ENCODE peak calls at places on chromosomes 12 and 14, in eight cellular contexts. One of them, this sample, is unnamed.

GRCh38 chr14:34554540-34555250 is 15.2 kb upstream of the EAPP start:
- DNase-seq in activated B cell treated with CpG ODN at 0.5 μM for 24 hours: no peak
- DNase-seq in AML-193: no peak
- DNase-seq in NCI-H1417: no peak
- DNase-seq in hepatic stellate cell: no peak
- DNase-seq in stimulated activated naive CD4-positive, alpha-beta T cell: no peak
- DNase-seq in stimulated activated CD8-positive, alpha-beta memory T cell treated with anti-CD3 and anti-CD28 coated beads, Interleukin-7, amount 100 ng/mL, for 24 hours: no peak
- DNase-seq in GM23338: no peak
- DNase-seq in this sample: no peak

GRCh38 chr14:20508367-20508766 is 3.0 kb downstream of the RNASE10 start:
- DNase-seq in GM23338: no peak
- DNase-seq in hepatic stellate cell: no peak
- DNase-seq in stimulated activated CD8-positive, alpha-beta memory T cell treated with anti-CD3 and anti-CD28 coated beads, Interleukin-7, amount 100 ng/mL, for 24 hours: no peak
- DNase-seq in activated B cell treated with CpG ODN at 0.5 μM for 24 hours: no peak
- DNase-seq in NCI-H1417: no peak
- DNase-seq in stimulated activated naive CD4-positive, alpha-beta T cell: no peak
- DNase-seq in AML-193: no peak
- DNase-seq in this sample: no peak

GRCh38 chr12:106723416-106723815 is 51.1 kb upstream of the RIC8B start:
- DNase-seq in NCI-H1417: no peak
- DNase-seq in GM23338: no peak
- DNase-seq in activated B cell treated with CpG ODN at 0.5 μM for 24 hours: no peak
- DNase-seq in stimulated activated naive CD4-positive, alpha-beta T cell: no peak
- DNase-seq in AML-193: no peak
- DNase-seq in stimulated activated CD8-positive, alpha-beta memory T cell treated with anti-CD3 and anti-CD28 coated beads, Interleukin-7, amount 100 ng/mL, for 24 hours: no peak
- DNase-seq in hepatic stellate cell: no peak
- DNase-seq in this sample: no peak

GRCh38 chr12:113002155-113002554 is 23.8 kb downstream of the OAS2 start:
- DNase-seq in NCI-H1417: no peak
- DNase-seq in stimulated activated naive CD4-positive, alpha-beta T cell: no peak
- DNase-seq in stimulated activated CD8-positive, alpha-beta memory T cell treated with anti-CD3 and anti-CD28 coated beads, Interleukin-7, amount 100 ng/mL, for 24 hours: no peak
- DNase-seq in hepatic stellate cell: no peak
- DNase-seq in activated B cell treated with CpG ODN at 0.5 μM for 24 hours: no peak
- DNase-seq in GM23338: no peak
- DNase-seq in AML-193: no peak
- DNase-seq in this sample: no peak

GRCh38 chr14:66359500-66359899 is 126.7 kb upstream of the CCDC196 start:
- DNase-seq in stimulated activated naive CD4-positive, alpha-beta T cell: peak; percentile 47
- DNase-seq in AML-193: peak; percentile 16
- DNase-seq in stimulated activated CD8-positive, alpha-beta memory T cell treated with anti-CD3 and anti-CD28 coated beads, Interleukin-7, amount 100 ng/mL, for 24 hours: no peak
- DNase-seq in activated B cell treated with CpG ODN at 0.5 μM for 24 hours: no peak
- DNase-seq in hepatic stellate cell: peak; percentile 12
- DNase-seq in NCI-H1417: peak; percentile 90
- DNase-seq in GM23338: peak; percentile 84
- DNase-seq in this sample: no peak

GRCh38 chr12:116484807-116485206 is 74.4 kb upstream of the MAP1LC3B2 start:
- DNase-seq in stimulated activated naive CD4-positive, alpha-beta T cell: no peak
- DNase-seq in AML-193: no peak
- DNase-seq in hepatic stellate cell: no peak
- DNase-seq in stimulated activated CD8-positive, alpha-beta memory T cell treated with anti-CD3 and anti-CD28 coated beads, Interleukin-7, amount 100 ng/mL, for 24 hours: no peak
- DNase-seq in NCI-H1417: no peak
- DNase-seq in GM23338: no peak
- DNase-seq in activated B cell treated with CpG ODN at 0.5 μM for 24 hours: no peak
- DNase-seq in this sample: no peak

GRCh38 chr12:130704606-130705005 is 11.5 kb downstream of the RIMBP2 start:
- DNase-seq in AML-193: no peak
- DNase-seq in stimulated activated CD8-positive, alpha-beta memory T cell treated with anti-CD3 and anti-CD28 coated beads, Interleukin-7, amount 100 ng/mL, for 24 hours: no peak
- DNase-seq in hepatic stellate cell: no peak
- DNase-seq in GM23338: no peak
- DNase-seq in NCI-H1417: no peak
- DNase-seq in stimulated activated naive CD4-positive, alpha-beta T cell: no peak
- DNase-seq in activated B cell treated with CpG ODN at 0.5 μM for 24 hours: no peak
- DNase-seq in this sample: no peak

GRCh38 chr14:89621009-89621421 is 204.0 kb upstream of the FOXN3 start:
- DNase-seq in stimulated activated naive CD4-positive, alpha-beta T cell: peak; percentile 53
- DNase-seq in activated B cell treated with CpG ODN at 0.5 μM for 24 hours: no peak
- DNase-seq in NCI-H1417: no peak
- DNase-seq in AML-193: no peak
- DNase-seq in hepatic stellate cell: no peak
- DNase-seq in stimulated activated CD8-positive, alpha-beta memory T cell treated with anti-CD3 and anti-CD28 coated beads, Interleukin-7, amount 100 ng/mL, for 24 hours: no peak
- DNase-seq in GM23338: no peak
- DNase-seq in this sample: no peak

GRCh38 chr12:54412348-54412747 is 6.7 kb downstream of the ITGA5 start:
- DNase-seq in hepatic stellate cell: no peak
- DNase-seq in stimulated activated CD8-positive, alpha-beta memory T cell treated with anti-CD3 and anti-CD28 coated beads, Interleukin-7, amount 100 ng/mL, for 24 hours: no peak
- DNase-seq in GM23338: no peak
- DNase-seq in activated B cell treated with CpG ODN at 0.5 μM for 24 hours: no peak
- DNase-seq in NCI-H1417: no peak
- DNase-seq in stimulated activated naive CD4-positive, alpha-beta T cell: no peak
- DNase-seq in AML-193: no peak
- DNase-seq in this sample: no peak

GRCh38 chr12:113299619-113300237 is 35.2 kb downstream of the SLC8B1 start:
- DNase-seq in hepatic stellate cell: peak; percentile 97
- DNase-seq in activated B cell treated with CpG ODN at 0.5 μM for 24 hours: no peak
- DNase-seq in GM23338: peak; percentile 53
- DNase-seq in AML-193: no peak
- DNase-seq in NCI-H1417: peak; percentile 31
- DNase-seq in stimulated activated CD8-positive, alpha-beta memory T cell treated with anti-CD3 and anti-CD28 coated beads, Interleukin-7, amount 100 ng/mL, for 24 hours: no peak
- DNase-seq in stimulated activated naive CD4-positive, alpha-beta T cell: no peak
- DNase-seq in this sample: no peak

GRCh38 chr12:105445261-105446015 is 114.9 kb downstream of the C12orf75 start:
- DNase-seq in NCI-H1417: no peak
- DNase-seq in GM23338: peak; percentile 37
- DNase-seq in hepatic stellate cell: no peak
- DNase-seq in AML-193: no peak
- DNase-seq in stimulated activated CD8-positive, alpha-beta memory T cell treated with anti-CD3 and anti-CD28 coated beads, Interleukin-7, amount 100 ng/mL, for 24 hours: no peak
- DNase-seq in stimulated activated naive CD4-positive, alpha-beta T cell: no peak
- DNase-seq in activated B cell treated with CpG ODN at 0.5 μM for 24 hours: no peak
- DNase-seq in this sample: no peak

GRCh38 chr12:21337453-21337852 is 2.7 kb upstream of the SLCO1A2 start:
- DNase-seq in GM23338: no peak
- DNase-seq in stimulated activated naive CD4-positive, alpha-beta T cell: no peak
- DNase-seq in hepatic stellate cell: no peak
- DNase-seq in NCI-H1417: no peak
- DNase-seq in activated B cell treated with CpG ODN at 0.5 μM for 24 hours: no peak
- DNase-seq in stimulated activated CD8-positive, alpha-beta memory T cell treated with anti-CD3 and anti-CD28 coated beads, Interleukin-7, amount 100 ng/mL, for 24 hours: no peak
- DNase-seq in AML-193: no peak
- DNase-seq in this sample: no peak

GRCh38 chr14:72420749-72421452 is 473.0 kb downstream of the DPF3 start:
- DNase-seq in stimulated activated naive CD4-positive, alpha-beta T cell: peak; percentile 19
- DNase-seq in AML-193: peak; percentile 29
- DNase-seq in activated B cell treated with CpG ODN at 0.5 μM for 24 hours: peak; percentile 45
- DNase-seq in NCI-H1417: peak; percentile 87
- DNase-seq in GM23338: peak; percentile 90
- DNase-seq in stimulated activated CD8-positive, alpha-beta memory T cell treated with anti-CD3 and anti-CD28 coated beads, Interleukin-7, amount 100 ng/mL, for 24 hours: peak; percentile 74
- DNase-seq in hepatic stellate cell: peak; percentile 34
- DNase-seq in this sample: peak; percentile 88

GRCh38 chr12:119322324-119322723 is 12.2 kb upstream of the CCDC60 start:
- DNase-seq in hepatic stellate cell: no peak
- DNase-seq in stimulated activated CD8-positive, alpha-beta memory T cell treated with anti-CD3 and anti-CD28 coated beads, Interleukin-7, amount 100 ng/mL, for 24 hours: no peak
- DNase-seq in activated B cell treated with CpG ODN at 0.5 μM for 24 hours: no peak
- DNase-seq in stimulated activated naive CD4-positive, alpha-beta T cell: no peak
- DNase-seq in AML-193: no peak
- DNase-seq in NCI-H1417: peak; percentile 62
- DNase-seq in GM23338: no peak
- DNase-seq in this sample: no peak

GRCh38 chr14:28356819-28357218 is 409.8 kb upstream of the FOXG1 start:
- DNase-seq in stimulated activated naive CD4-positive, alpha-beta T cell: no peak
- DNase-seq in hepatic stellate cell: no peak
- DNase-seq in activated B cell treated with CpG ODN at 0.5 μM for 24 hours: no peak
- DNase-seq in GM23338: no peak
- DNase-seq in AML-193: no peak
- DNase-seq in NCI-H1417: no peak
- DNase-seq in stimulated activated CD8-positive, alpha-beta memory T cell treated with anti-CD3 and anti-CD28 coated beads, Interleukin-7, amount 100 ng/mL, for 24 hours: no peak
- DNase-seq in this sample: no peak

GRCh38 chr12:130339946-130340345 is 2.3 kb downstream of the PIWIL1 start:
- DNase-seq in hepatic stellate cell: no peak
- DNase-seq in GM23338: no peak
- DNase-seq in AML-193: no peak
- DNase-seq in NCI-H1417: peak; percentile 12
- DNase-seq in activated B cell treated with CpG ODN at 0.5 μM for 24 hours: no peak
- DNase-seq in stimulated activated CD8-positive, alpha-beta memory T cell treated with anti-CD3 and anti-CD28 coated beads, Interleukin-7, amount 100 ng/mL, for 24 hours: no peak
- DNase-seq in stimulated activated naive CD4-positive, alpha-beta T cell: no peak
- DNase-seq in this sample: no peak

GRCh38 chr12:76329163-76329562 is 19.1 kb downstream of the BBS10 start:
- DNase-seq in hepatic stellate cell: peak; percentile 83
- DNase-seq in stimulated activated naive CD4-positive, alpha-beta T cell: no peak
- DNase-seq in GM23338: no peak
- DNase-seq in NCI-H1417: no peak
- DNase-seq in stimulated activated CD8-positive, alpha-beta memory T cell treated with anti-CD3 and anti-CD28 coated beads, Interleukin-7, amount 100 ng/mL, for 24 hours: no peak
- DNase-seq in activated B cell treated with CpG ODN at 0.5 μM for 24 hours: no peak
- DNase-seq in AML-193: no peak
- DNase-seq in this sample: no peak

GRCh38 chr12:13959131-13959734 is 22.2 kb downstream of the GRIN2B start:
- DNase-seq in NCI-H1417: no peak
- DNase-seq in activated B cell treated with CpG ODN at 0.5 μM for 24 hours: no peak
- DNase-seq in stimulated activated naive CD4-positive, alpha-beta T cell: no peak
- DNase-seq in stimulated activated CD8-positive, alpha-beta memory T cell treated with anti-CD3 and anti-CD28 coated beads, Interleukin-7, amount 100 ng/mL, for 24 hours: no peak
- DNase-seq in GM23338: peak; percentile 40
- DNase-seq in hepatic stellate cell: no peak
- DNase-seq in AML-193: no peak
- DNase-seq in this sample: no peak

GRCh38 chr12:74111688-74112360 is 425.8 kb upstream of the ATXN7L3B start:
- DNase-seq in NCI-H1417: peak; percentile 29
- DNase-seq in stimulated activated CD8-positive, alpha-beta memory T cell treated with anti-CD3 and anti-CD28 coated beads, Interleukin-7, amount 100 ng/mL, for 24 hours: no peak
- DNase-seq in hepatic stellate cell: no peak
- DNase-seq in stimulated activated naive CD4-positive, alpha-beta T cell: no peak
- DNase-seq in activated B cell treated with CpG ODN at 0.5 μM for 24 hours: no peak
- DNase-seq in GM23338: peak; percentile 80
- DNase-seq in AML-193: peak; percentile 16
- DNase-seq in this sample: no peak

GRCh38 chr14:105084741-105085571 is 19.7 kb upstream of the GPR132 start:
- DNase-seq in hepatic stellate cell: no peak
- DNase-seq in AML-193: no peak
- DNase-seq in GM23338: no peak
- DNase-seq in NCI-H1417: no peak
- DNase-seq in stimulated activated naive CD4-positive, alpha-beta T cell: no peak
- DNase-seq in activated B cell treated with CpG ODN at 0.5 μM for 24 hours: no peak
- DNase-seq in stimulated activated CD8-positive, alpha-beta memory T cell treated with anti-CD3 and anti-CD28 coated beads, Interleukin-7, amount 100 ng/mL, for 24 hours: no peak
- DNase-seq in this sample: no peak

GRCh38 chr14:65267856-65268255 is 144.7 kb upstream of the FUT8 start:
- DNase-seq in GM23338: no peak
- DNase-seq in NCI-H1417: no peak
- DNase-seq in stimulated activated naive CD4-positive, alpha-beta T cell: no peak
- DNase-seq in stimulated activated CD8-positive, alpha-beta memory T cell treated with anti-CD3 and anti-CD28 coated beads, Interleukin-7, amount 100 ng/mL, for 24 hours: no peak
- DNase-seq in hepatic stellate cell: no peak
- DNase-seq in AML-193: no peak
- DNase-seq in activated B cell treated with CpG ODN at 0.5 μM for 24 hours: no peak
- DNase-seq in this sample: no peak

GRCh38 chr14:50829472-50830043 is 1.4 kb downstream of the NIN start:
- DNase-seq in GM23338: peak; percentile 50
- DNase-seq in stimulated activated CD8-positive, alpha-beta memory T cell treated with anti-CD3 and anti-CD28 coated beads, Interleukin-7, amount 100 ng/mL, for 24 hours: no peak
- DNase-seq in AML-193: no peak
- DNase-seq in NCI-H1417: no peak
- DNase-seq in stimulated activated naive CD4-positive, alpha-beta T cell: no peak
- DNase-seq in hepatic stellate cell: no peak
- DNase-seq in activated B cell treated with CpG ODN at 0.5 μM for 24 hours: no peak
- DNase-seq in this sample: no peak

GRCh38 chr14:68935761-68936209 is 43.3 kb downstream of the ACTN1 start:
- DNase-seq in GM23338: no peak
- DNase-seq in activated B cell treated with CpG ODN at 0.5 μM for 24 hours: no peak
- DNase-seq in hepatic stellate cell: no peak
- DNase-seq in NCI-H1417: no peak
- DNase-seq in stimulated activated naive CD4-positive, alpha-beta T cell: no peak
- DNase-seq in AML-193: no peak
- DNase-seq in stimulated activated CD8-positive, alpha-beta memory T cell treated with anti-CD3 and anti-CD28 coated beads, Interleukin-7, amount 100 ng/mL, for 24 hours: no peak
- DNase-seq in this sample: no peak

GRCh38 chr14:104093366-104094055 is 8.0 kb downstream of the ASPG start:
- DNase-seq in stimulated activated CD8-positive, alpha-beta memory T cell treated with anti-CD3 and anti-CD28 coated beads, Interleukin-7, amount 100 ng/mL, for 24 hours: no peak
- DNase-seq in GM23338: no peak
- DNase-seq in hepatic stellate cell: no peak
- DNase-seq in NCI-H1417: no peak
- DNase-seq in AML-193: no peak
- DNase-seq in stimulated activated naive CD4-positive, alpha-beta T cell: no peak
- DNase-seq in activated B cell treated with CpG ODN at 0.5 μM for 24 hours: no peak
- DNase-seq in this sample: no peak

GRCh38 chr12:132156926-132157325 is 12.7 kb downstream of the NOC4L start:
- DNase-seq in stimulated activated naive CD4-positive, alpha-beta T cell: no peak
- DNase-seq in AML-193: no peak
- DNase-seq in GM23338: no peak
- DNase-seq in NCI-H1417: no peak
- DNase-seq in stimulated activated CD8-positive, alpha-beta memory T cell treated with anti-CD3 and anti-CD28 coated beads, Interleukin-7, amount 100 ng/mL, for 24 hours: no peak
- DNase-seq in hepatic stellate cell: no peak
- DNase-seq in activated B cell treated with CpG ODN at 0.5 μM for 24 hours: no peak
- DNase-seq in this sample: no peak

GRCh38 chr12:122785503-122785902 is 11.1 kb downstream of the CCDC62 start:
- DNase-seq in GM23338: no peak
- DNase-seq in stimulated activated CD8-positive, alpha-beta memory T cell treated with anti-CD3 and anti-CD28 coated beads, Interleukin-7, amount 100 ng/mL, for 24 hours: no peak
- DNase-seq in hepatic stellate cell: no peak
- DNase-seq in AML-193: no peak
- DNase-seq in stimulated activated naive CD4-positive, alpha-beta T cell: no peak
- DNase-seq in NCI-H1417: no peak
- DNase-seq in activated B cell treated with CpG ODN at 0.5 μM for 24 hours: no peak
- DNase-seq in this sample: no peak

GRCh38 chr12:71456316-71456715 is 16.7 kb downstream of the LGR5 start:
- DNase-seq in stimulated activated naive CD4-positive, alpha-beta T cell: no peak
- DNase-seq in stimulated activated CD8-positive, alpha-beta memory T cell treated with anti-CD3 and anti-CD28 coated beads, Interleukin-7, amount 100 ng/mL, for 24 hours: no peak
- DNase-seq in AML-193: no peak
- DNase-seq in GM23338: no peak
- DNase-seq in NCI-H1417: peak; percentile 45
- DNase-seq in activated B cell treated with CpG ODN at 0.5 μM for 24 hours: no peak
- DNase-seq in hepatic stellate cell: no peak
- DNase-seq in this sample: no peak

GRCh38 chr14:72845196-72845595 is 48.7 kb downstream of the DPF3 start:
- DNase-seq in AML-193: no peak
- DNase-seq in GM23338: no peak
- DNase-seq in activated B cell treated with CpG ODN at 0.5 μM for 24 hours: no peak
- DNase-seq in stimulated activated CD8-positive, alpha-beta memory T cell treated with anti-CD3 and anti-CD28 coated beads, Interleukin-7, amount 100 ng/mL, for 24 hours: no peak
- DNase-seq in hepatic stellate cell: no peak
- DNase-seq in NCI-H1417: no peak
- DNase-seq in stimulated activated naive CD4-positive, alpha-beta T cell: no peak
- DNase-seq in this sample: no peak

GRCh38 chr12:32344047-32344446 is 55.3 kb upstream of the FGD4 start:
- DNase-seq in activated B cell treated with CpG ODN at 0.5 μM for 24 hours: no peak
- DNase-seq in GM23338: peak; percentile 68
- DNase-seq in stimulated activated CD8-positive, alpha-beta memory T cell treated with anti-CD3 and anti-CD28 coated beads, Interleukin-7, amount 100 ng/mL, for 24 hours: no peak
- DNase-seq in NCI-H1417: no peak
- DNase-seq in stimulated activated naive CD4-positive, alpha-beta T cell: no peak
- DNase-seq in hepatic stellate cell: no peak
- DNase-seq in AML-193: no peak
- DNase-seq in this sample: no peak